ENCODE peak calls at places on chromosomes 2 and 18, in six cellular contexts. S, W, B, U, O and H are unnamed samples.

GRCh38 chr2:97900806-97901205 is 94.9 kb downstream of the TMEM131 start:
- DNase-seq in S (no peak), W (no peak), B (no peak), U (no peak), O (no peak), H (no peak)

GRCh38 chr2:12501469-12502147 is 215.1 kb upstream of the TRIB2 start:
- DNase-seq in S (no peak), W (peak), B (no peak), U (peak), O (peak), H (no peak)

GRCh38 chr18:76346490-76347130 is 148.4 kb downstream of the ZNF516 start:
- DNase-seq in S (no peak), W (no peak), B (no peak), U (no peak), O (no peak), H (no peak)

GRCh38 chr18:64019922-64020756 is 50.3 kb downstream of the SERPINB8 start:
- DNase-seq in S (no peak), W (no peak), B (no peak), U (no peak), O (peak), H (peak)

GRCh38 chr2:121059651-121060649 is 225.1 kb downstream of the TFCP2L1 start:
- DNase-seq in S (no peak), W (no peak), B (no peak), U (no peak), O (no peak), H (no peak)

GRCh38 chr2:219612605-219613286 is 14.7 kb upstream of the SLC4A3 start:
- DNase-seq in S (no peak), W (no peak), B (no peak), U (no peak), O (no peak), H (no peak)

GRCh38 chr2:51424418-51424817 is 392.5 kb upstream of the NRXN1 start:
- DNase-seq in S (peak), W (no peak), B (peak), U (no peak), O (peak), H (peak)

GRCh38 chr2:186910996-186911395 is 62.0 kb upstream of the ZSWIM2 start:
- DNase-seq in S (no peak), W (no peak), B (no peak), U (no peak), O (no peak), H (no peak)

GRCh38 chr2:221671515-221671914 is 99.4 kb upstream of the EPHA4 start:
- DNase-seq in S (no peak), W (no peak), B (no peak), U (no peak), O (no peak), H (no peak)

GRCh38 chr2:228224410-228224809 is 42.9 kb upstream of the SPHKAP start:
- DNase-seq in S (no peak), W (no peak), B (peak), U (no peak), O (no peak), H (no peak)

GRCh38 chr2:122563781-122564180 is 808.3 kb downstream of the TSN start:
- DNase-seq in S (no peak), W (no peak), B (no peak), U (no peak), O (no peak), H (no peak)

GRCh38 chr2:137865954-137866540 is 98.2 kb upstream of the HNMT start:
- DNase-seq in S (peak), W (peak), B (peak), U (peak), O (peak), H (peak)

GRCh38 chr18:25055076-25055475 is 296.9 kb downstream of the ZNF521 start:
- DNase-seq in S (no peak), W (no peak), B (no peak), U (no peak), O (no peak), H (no peak)

GRCh38 chr2:32947484-32948143 is 861 bp downstream of the LTBP1 start:
- DNase-seq in S (peak), W (no peak), B (peak), U (peak), O (peak), H (peak)

GRCh38 chr2:196233033-196233807 is 61.8 kb upstream of the STK17B start:
- DNase-seq in S (no peak), W (no peak), B (peak), U (peak), O (peak), H (no peak)

GRCh38 chr2:231452799-231453508 is 11.3 kb downstream of the NCL start:
- DNase-seq in S (peak), W (no peak), B (peak), U (no peak), O (no peak), H (peak)

GRCh38 chr18:46622999-46623398 is 34.0 kb downstream of the LOXHD1 start:
- DNase-seq in S (no peak), W (no peak), B (peak), U (no peak), O (peak), H (no peak)

GRCh38 chr2:99729104-99729503 is 239.3 kb upstream of the REV1 start:
- DNase-seq in S (peak), W (no peak), B (no peak), U (no peak), O (no peak), H (no peak)

GRCh38 chr18:37335337-37335736 is 230.3 kb downstream of the CELF4 start:
- DNase-seq in S (no peak), W (no peak), B (peak), U (no peak), O (no peak), H (no peak)

GRCh38 chr2:233354500-233354924 is 218 bp downstream of the DGKD start:
- DNase-seq in S (no peak), W (no peak), B (no peak), U (peak), O (no peak), H (no peak)

GRCh38 chr2:233353101-233353768 is 1.1 kb upstream of the DGKD start:
- DNase-seq in S (no peak), W (no peak), B (no peak), U (no peak), O (no peak), H (no peak)

GRCh38 chr2:233354971-233355574 is 779 bp downstream of the DGKD start:
- DNase-seq in S (peak), W (no peak), B (no peak), U (peak), O (no peak), H (peak)

GRCh38 chr2:233352141-233352842 is 2.0 kb upstream of the DGKD start:
- DNase-seq in S (no peak), W (no peak), B (no peak), U (no peak), O (no peak), H (no peak)

DNA sequence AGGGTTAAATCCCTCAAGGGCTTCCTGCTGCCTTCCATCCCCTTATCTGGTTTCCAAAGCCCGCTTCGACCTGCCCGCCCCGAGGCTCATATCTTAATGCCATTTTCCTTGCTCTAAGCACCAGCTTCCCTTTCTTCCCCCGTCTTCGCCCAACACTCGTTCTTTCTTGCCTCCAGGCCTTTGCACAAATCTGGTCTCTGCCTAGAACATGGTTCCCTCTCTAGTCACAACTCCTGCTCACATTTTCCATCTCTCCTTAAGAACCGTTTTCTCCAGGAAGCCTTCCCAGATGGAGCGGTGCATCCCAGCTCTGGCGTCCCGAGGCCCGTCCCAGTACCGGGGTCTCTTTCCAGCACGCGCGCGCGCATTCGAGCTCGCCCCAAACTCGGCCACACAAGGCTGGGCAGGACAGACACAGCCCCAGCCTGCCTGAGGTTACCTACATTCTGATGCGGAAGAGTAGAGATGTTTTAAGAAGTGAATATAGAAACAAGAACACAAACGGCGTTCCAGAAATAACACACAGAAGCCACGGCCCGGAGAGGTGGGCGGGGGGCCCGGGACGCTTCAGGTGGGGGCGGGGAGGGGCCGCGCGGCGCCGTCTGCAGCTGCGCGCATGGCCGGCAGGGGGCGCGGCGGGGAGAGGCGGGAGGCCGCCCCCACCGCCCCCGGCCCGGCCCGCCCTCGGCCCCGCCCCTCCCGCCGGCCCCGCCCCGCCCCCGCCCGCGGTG is at the start of gene DGKD:
- DNase-seq in S (peak), W (peak), B (peak), U (peak), O (peak), H (peak)
- H3K27ac ChIP-seq in S (peak), W (peak), B (peak), U (no peak), O (peak), H (no peak)

GRCh38 chr2:66443183-66443976 is 8.5 kb downstream of the MEIS1 start:
- DNase-seq in S (no peak), W (no peak), B (no peak), U (no peak), O (no peak), H (peak)

GRCh38 chr2:66439291-66440010 is 4.5 kb downstream of the MEIS1 start:
- DNase-seq in S (peak), W (no peak), B (no peak), U (peak), O (peak), H (peak)

GRCh38 chr2:66440692-66441091 is 5.8 kb downstream of the MEIS1 start:
- DNase-seq in S (peak), W (no peak), B (no peak), U (peak), O (peak), H (peak)

GRCh38 chr2:66440011-66440542 is 5.2 kb downstream of the MEIS1 start:
- DNase-seq in S (peak), W (no peak), B (no peak), U (peak), O (peak), H (peak)

GRCh38 chr2:66441651-66442365 is 6.9 kb downstream of the MEIS1 start:
- DNase-seq in S (no peak), W (no peak), B (no peak), U (no peak), O (no peak), H (peak)
- H3K27ac ChIP-seq in S (no peak), W (no peak), B (no peak), U (peak), O (peak), H (no peak)

DNA sequence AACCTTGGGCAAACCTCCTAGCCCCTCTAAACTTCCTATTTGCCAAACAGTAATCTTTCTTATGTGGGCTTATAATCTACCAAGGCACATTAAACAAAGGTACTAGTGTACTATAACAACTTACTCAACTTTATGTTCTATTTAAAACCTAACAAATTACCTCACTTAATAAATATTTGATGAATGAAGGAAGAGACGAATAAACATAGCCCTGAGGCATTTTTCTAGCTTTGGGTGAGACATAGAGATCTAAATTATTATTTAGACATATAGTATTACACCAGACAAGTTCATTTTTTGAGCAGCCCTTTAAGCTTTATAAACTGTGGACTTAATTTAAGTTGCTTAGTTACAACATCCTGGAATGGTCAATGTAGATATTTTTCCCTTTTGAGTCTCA is 104.6 kb downstream of the UNC80 start:
- DNase-seq in S (no peak), W (no peak), B (no peak), U (no peak), O (no peak), H (no peak)
- H3K27ac ChIP-seq in S (no peak), W (no peak), B (no peak), U (no peak), O (no peak), H (no peak)

GRCh38 chr2:72915907-72916742 is 1.2 kb upstream of the EMX1 start:
- DNase-seq in S (peak), W (no peak), B (peak), U (peak), O (peak), H (peak)

GRCh38 chr2:72915076-72915906 is 2.0 kb upstream of the EMX1 start:
- DNase-seq in S (peak), W (no peak), B (no peak), U (peak), O (no peak), H (peak)

GRCh38 chr2:72917138-72917874 is at the start of gene EMX1:
- DNase-seq in S (peak), W (peak), B (peak), U (no peak), O (peak), H (peak)

GRCh38 chr2:72917875-72918660 is 749 bp downstream of the EMX1 start:
- DNase-seq in S (peak), W (no peak), B (no peak), U (no peak), O (no peak), H (peak)

GRCh38 chr2:72916743-72917137 is 579 bp upstream of the EMX1 start:
- DNase-seq in S (no peak), W (no peak), B (no peak), U (no peak), O (peak), H (peak)
- H3K27ac ChIP-seq in S (no peak), W (no peak), B (no peak), U (no peak), O (no peak), H (no peak)

DNA sequence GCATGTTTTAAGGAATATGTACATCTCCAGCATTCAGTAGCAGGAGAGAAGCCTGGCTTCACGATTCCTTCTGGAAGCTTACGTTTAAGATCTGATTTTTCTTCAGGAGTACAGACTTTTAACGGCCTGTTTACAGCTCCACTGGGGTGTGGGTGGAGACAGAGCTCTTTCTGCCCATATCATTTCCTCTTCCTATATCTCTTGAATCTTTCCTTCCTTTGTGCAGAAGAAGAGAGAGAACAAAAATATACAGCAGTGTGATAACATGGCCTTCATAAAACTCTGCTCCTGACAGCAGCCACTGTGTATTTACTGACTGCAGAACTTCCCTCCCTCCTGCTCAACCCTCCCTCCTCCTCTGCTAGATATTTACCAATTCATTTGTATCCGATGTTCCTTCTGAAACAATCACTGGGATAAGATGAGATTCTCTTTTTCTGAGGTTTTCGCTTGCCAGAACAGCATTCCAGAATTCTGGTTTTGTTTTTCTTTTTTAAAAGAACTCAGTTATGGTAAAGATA is 34.1 kb upstream of the REEP1 start:
- DNase-seq in S (no peak), W (no peak), B (no peak), U (no peak), O (no peak), H (no peak)
- H3K27ac ChIP-seq in S (no peak), W (no peak), B (no peak), U (no peak), O (no peak), H (no peak)

GRCh38 chr2:54639609-54640008 is 83.9 kb upstream of the EML6 start:
- DNase-seq in S (no peak), W (no peak), B (peak), U (no peak), O (peak), H (no peak)

GRCh38 chr2:54638103-54638502 is 85.4 kb upstream of the EML6 start:
- DNase-seq in S (no peak), W (no peak), B (no peak), U (no peak), O (no peak), H (no peak)

GRCh38 chr2:54636425-54637139 is 86.9 kb upstream of the EML6 start:
- DNase-seq in S (no peak), W (no peak), B (no peak), U (no peak), O (no peak), H (no peak)

GRCh38 chr2:54640834-54641540 is 82.5 kb upstream of the EML6 start:
- DNase-seq in S (no peak), W (no peak), B (no peak), U (no peak), O (no peak), H (no peak)

DNA sequence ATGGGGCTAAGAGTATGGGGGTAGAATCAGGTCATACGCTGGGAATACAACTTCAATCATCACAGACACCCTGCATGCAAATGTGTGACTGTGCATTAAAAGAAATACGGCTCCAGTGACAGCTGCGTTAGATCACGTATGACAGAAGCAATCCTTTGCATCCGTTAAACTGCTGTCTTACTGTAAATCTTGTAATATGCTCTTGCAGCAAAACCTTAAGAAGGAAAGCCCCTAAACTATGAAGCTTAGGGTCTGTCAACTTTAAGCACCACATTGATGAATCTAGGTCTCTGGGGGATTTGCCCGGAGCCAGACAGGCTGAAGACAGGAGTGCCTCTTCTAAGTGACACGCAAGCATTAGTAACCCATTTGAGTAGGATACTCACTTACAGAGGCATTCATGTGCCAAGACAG is 84.7 kb upstream of the EML6 start:
- DNase-seq in S (no peak), W (no peak), B (no peak), U (no peak), O (peak), H (no peak)
- H3K27ac ChIP-seq in S (no peak), W (no peak), B (no peak), U (peak), O (peak), H (no peak)

GRCh38 chr2:66584011-66584410 is 149.1 kb downstream of the MEIS1 start:
- DNase-seq in S (no peak), W (no peak), B (no peak), U (no peak), O (no peak), H (no peak)

GRCh38 chr2:66582364-66582974 is 147.5 kb downstream of the MEIS1 start:
- DNase-seq in S (no peak), W (no peak), B (no peak), U (no peak), O (no peak), H (peak)

GRCh38 chr2:66581461-66582363 is 146.8 kb downstream of the MEIS1 start:
- DNase-seq in S (peak), W (no peak), B (no peak), U (peak), O (peak), H (peak)

GRCh38 chr2:66585616-66586015 is 150.7 kb downstream of the MEIS1 start:
- DNase-seq in S (no peak), W (no peak), B (no peak), U (no peak), O (no peak), H (no peak)

DNA sequence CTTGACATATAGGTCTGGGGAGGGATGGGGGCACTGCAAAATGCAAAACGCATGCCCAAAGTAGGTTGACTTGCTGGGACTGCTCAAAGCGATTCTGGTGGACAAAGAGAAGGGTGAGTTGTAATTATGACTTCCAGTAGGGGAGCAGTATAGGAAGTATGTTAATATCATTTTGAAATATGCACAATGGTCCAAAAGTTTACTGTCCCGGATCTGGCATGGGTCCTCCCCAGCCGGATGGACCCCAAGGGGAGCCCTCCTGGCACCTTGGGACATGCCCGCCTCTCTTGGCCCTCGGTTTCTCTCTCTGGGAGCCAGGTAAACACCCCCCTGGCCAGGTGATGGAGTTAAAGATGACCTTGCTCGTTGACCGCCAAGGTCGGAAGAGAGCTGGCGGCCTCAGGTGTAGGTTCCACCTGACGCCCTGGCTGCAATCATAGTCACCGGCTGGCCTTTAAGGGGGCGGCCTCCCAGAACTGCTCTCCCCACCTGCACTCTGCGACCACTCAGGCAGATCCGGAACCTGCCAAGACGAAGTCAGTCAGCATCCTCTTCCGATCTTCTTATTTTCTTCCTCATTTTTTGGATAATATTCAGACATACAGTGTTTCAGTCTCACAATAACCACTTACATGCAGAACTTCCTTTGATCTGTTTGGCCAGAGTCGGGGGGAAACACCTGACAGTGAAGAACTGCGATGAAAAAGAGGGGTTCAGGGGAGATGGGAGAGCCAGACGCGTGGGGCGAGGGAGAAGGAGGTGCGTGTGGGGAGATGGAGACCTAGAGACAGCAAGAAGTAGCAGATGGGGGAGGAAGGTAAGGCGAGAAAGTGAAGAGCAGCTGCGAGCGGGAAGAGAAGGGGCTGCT is 148.3 kb downstream of the MEIS1 start:
- DNase-seq in S (peak), W (no peak), B (no peak), U (peak), O (no peak), H (peak)
- H3K27ac ChIP-seq in S (no peak), W (no peak), B (no peak), U (no peak), O (no peak), H (no peak)